ENCODE peak calls at places on chromosomes 11 and 22, in six cellular contexts. P is H9, X is IMR-90, E is H1, R is mesenchymal stem cell, B is trophoblast cell. U is an unnamed sample. For H3K27me3 and H3K9me3, the result is how much of the 10 kb centered on the place peaks cover.

GRCh38 chr11:1481483-1481825 is 5.1 kb downstream of the MOB2 start:
- DNase-seq in X (no peak), P (no peak), R (no peak), B (no peak), E (no peak), U (no peak)

GRCh38 chr22:38081941-38082828 is 1.8 kb downstream of the SLC16A8 start:
- DNase-seq in R (no peak), P (no peak), X (no peak), B (peak), E (no peak), U (no peak)

GRCh38 chr11:29127456-29127855 is 889.4 kb downstream of the KCNA4 start:
- DNase-seq in R (no peak), E (no peak), X (no peak), P (no peak), B (no peak), U (no peak)

GRCh38 chr22:35150163-35151107 is 84.5 kb downstream of the ISX start:
- DNase-seq in X (peak), P (peak), E (peak), B (peak), R (peak), U (peak)

GRCh38 chr11:71178076-71178475 is 74.3 kb downstream of the SHANK2 start:
- DNase-seq in X (no peak), B (no peak), E (no peak), R (peak), P (no peak), U (no peak)

GRCh38 chr11:118027694-118028093 is 41.5 kb downstream of the IL10RA start:
- DNase-seq in B (no peak), P (no peak), E (no peak), R (no peak), X (no peak), U (no peak)

GRCh38 chr11:126797801-126798200 is 202.8 kb downstream of the KIRREL3 start:
- DNase-seq in X (no peak), B (no peak), R (no peak), P (no peak), E (no peak), U (no peak)

GRCh38 chr11:66367561-66368312 is 3.8 kb downstream of the SLC29A2 start:
- DNase-seq in X (no peak), B (no peak), E (no peak), R (no peak), P (no peak), U (no peak)

GRCh38 chr11:21659961-21660360 is 532.9 kb upstream of the ANO5 start:
- DNase-seq in E (no peak), X (no peak), R (no peak), P (no peak), B (no peak), U (no peak)

GRCh38 chr22:45802074-45802473 is 130.4 kb downstream of the ATXN10 start:
- DNase-seq in B (no peak), P (no peak), X (no peak), E (no peak), R (no peak), U (no peak)

GRCh38 chr22:28032896-28033295 is 113.8 kb upstream of the PITPNB start:
- DNase-seq in X (no peak), P (no peak), E (no peak), B (no peak), R (no peak), U (no peak)

DNA sequence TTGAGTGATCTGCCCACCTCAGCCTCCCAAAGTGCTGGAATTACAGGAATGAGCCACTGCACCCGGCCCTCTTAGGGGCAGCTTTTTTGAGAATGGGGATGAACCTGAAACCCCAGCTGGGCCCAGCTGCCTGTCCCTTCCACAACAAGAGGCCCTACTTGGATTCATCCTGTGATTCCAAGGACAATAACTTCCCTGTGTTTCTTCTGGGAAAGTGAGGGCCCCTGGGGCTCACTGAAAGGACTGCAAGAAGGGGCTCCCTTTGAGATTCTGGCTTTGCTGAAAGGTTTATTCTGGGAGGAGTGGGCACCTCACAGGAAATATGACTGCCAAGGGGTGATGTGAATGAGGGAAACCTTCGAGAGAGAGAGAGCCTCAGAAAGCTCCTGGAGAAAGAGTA is 12.3 kb upstream of the GNAZ start:
- DNase-seq in B (no peak), X (no peak), E (no peak), P (peak), R (no peak), U (no peak)
- H3K27me3 ChIP-seq in B (under half), X (under half), E (under half), P (under half), R (under half), U (under half)

DNA sequence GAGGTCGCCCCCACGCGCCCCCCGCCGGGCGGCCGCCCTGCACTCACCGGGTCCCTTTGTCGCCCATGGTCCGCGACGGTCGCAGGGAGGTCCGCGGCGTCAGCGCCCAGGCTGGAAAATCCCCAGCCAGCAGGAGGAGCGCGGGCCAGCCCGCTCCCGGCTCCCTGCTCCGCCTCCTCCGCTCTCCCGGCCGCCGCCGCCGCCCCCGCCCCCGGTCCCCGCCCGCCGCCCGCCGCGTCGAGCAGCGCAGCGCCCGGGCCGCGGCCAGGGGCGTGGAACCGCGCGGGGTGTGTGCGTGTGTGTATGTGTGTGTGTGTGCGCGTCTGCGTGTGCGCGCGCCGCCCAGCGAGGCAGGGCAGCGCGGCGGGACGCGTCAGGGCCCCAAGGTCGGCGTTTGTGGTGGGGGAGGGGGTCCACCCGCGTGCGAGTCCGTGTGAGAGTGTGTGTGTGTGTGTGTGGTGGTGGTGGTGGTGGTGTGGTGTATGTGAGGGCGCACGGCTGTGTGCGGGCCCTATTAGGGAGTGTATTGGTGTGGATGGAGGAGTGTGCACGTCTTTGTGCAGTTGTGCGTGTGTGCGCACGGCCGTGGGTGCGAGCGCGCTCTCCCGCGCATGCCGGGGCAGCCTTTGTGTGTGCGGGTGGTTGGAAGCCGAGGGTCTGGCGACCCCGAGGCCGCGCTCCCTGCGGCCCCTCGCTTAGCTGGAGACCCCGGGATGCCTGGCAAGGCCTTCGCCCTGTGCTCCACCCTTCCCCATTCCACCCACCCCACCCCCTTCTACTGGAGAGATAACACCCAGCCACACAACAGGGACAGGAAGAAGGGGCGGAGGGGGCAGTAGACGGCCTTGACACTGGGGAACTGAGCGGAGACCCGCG is at the start of gene ARRB1:
- DNase-seq in R (peak), X (no peak), P (peak), E (no peak), B (peak), U (peak)
- H3K23ac ChIP-seq in R (no peak), X (peak), P (no peak), E (no peak), B (peak), U (peak)

DNA sequence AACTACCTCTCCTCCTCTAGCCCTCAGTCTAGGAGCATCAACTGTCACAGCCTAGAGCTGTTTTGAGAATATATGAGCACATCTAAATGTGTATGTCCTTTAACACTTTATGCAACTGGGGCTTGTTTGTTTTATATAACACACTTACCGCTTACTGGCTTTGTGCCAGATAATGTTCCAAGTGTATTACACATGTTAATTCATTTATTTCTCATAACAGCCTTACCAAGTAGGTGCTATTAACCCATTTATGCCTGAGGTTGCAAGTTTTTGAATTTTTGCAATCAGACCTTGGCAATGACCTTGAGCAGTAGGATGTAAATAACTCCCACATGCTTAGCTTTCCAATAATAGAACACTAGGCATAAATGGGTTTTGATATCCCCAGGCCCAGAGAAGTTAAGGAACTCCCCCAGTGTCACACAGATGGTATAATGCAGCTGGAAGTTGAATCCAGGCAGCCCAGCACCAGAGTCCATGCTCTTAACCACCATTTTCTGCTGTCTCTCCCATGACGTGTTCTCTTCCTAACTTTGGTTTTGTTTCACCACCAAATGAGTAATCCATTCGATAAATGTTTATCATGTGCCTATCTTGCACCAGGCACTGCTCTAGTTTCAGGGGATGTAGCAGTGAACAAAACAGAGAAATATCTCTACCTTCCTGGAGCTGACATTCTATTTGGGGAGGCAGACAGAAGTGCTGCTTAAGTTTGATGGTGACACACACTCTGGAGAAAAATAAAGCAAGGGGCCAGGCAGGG is 23.1 kb downstream of the PRDM11 start:
- DNase-seq in R (no peak), E (no peak), X (peak), B (no peak), P (no peak), U (no peak)
- H3K9me3 ChIP-seq in R (under half), E (under half), X (under half), B (under half), P (under half), U (under half)

DNA sequence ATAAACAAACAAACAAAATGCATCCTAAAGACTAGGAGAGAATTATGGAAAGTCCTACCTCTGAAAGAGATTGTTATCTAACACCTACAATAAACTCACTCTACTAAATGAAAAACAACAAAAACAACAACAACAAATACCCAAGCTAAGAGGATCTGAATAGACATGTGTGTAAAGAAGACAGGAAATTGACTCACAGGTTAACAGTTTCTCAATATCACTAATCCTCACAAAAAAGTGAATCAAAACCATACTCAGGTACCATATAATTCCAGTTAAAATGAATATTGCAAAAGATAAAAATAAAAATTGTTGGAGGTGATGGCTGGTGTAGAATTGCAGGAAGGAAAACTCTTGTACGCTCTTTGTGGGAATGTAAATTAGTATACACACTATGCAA is 110.4 kb upstream of the TOP3B start:
- DNase-seq in R (no peak), P (no peak), X (no peak), E (no peak), B (no peak), U (no peak)
- H3K27me3 ChIP-seq in R (half or more), P (half or more), X (under half), E (half or more), B (under half), U (under half)

DNA sequence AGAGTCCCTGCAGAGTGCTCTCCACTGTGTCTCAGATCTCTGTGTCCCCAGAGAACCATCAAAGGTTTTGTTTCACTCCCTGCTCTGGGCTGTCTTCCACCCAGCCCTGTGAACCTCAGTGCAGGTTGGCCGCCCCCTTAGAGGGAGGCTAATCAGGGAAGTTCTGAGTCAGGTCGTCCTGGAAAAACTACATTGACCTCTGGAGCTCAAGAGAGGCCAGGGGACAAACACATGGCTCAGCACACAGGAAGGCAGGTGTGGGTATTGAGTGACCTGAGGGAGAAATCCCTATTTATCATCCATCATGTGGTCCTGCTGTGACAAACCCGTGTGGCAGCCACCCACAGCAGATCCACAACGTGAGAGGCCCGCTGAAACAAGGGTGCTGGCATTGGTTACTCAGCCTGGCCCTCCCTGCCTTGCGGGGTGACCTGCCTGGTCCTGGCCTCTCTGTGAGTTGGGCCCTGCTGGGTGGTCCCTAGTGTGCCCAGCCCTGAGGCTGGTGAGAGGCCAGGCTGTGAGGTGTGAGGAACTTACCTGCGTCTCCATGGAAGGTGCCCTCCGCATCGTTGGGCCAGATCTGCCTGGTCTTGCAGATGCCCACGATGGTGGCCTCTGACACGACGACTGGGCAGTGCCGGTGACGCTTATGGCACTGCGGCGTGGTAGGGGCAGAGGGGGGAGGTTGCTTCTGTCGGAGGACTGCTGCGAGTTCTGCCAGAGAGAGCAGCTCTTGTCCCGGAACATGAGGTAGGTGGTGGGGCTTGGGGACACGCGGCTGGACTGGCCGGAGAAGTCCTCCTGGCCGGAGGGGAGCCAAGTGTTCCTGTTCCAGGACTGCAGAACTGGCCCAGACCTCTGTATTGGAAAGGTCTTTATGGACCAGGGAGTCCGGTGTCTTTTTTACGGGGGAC is 671 bp upstream of the BCR start:
- DNase-seq in P (no peak), R (no peak), X (no peak), E (no peak), B (peak), U (no peak)
- H3K23ac ChIP-seq in P (no peak), R (no peak), X (no peak), E (no peak), B (no peak), U (peak)

GRCh38 chr22:48900626-48901025 is 927.0 kb downstream of the BRD1 start:
- DNase-seq in R (no peak), X (no peak), B (no peak), E (no peak), P (no peak), U (no peak)
- H3K9me3 ChIP-seq in R (under half), X (half or more), B (under half), E (under half), P (under half), U (under half)

GRCh38 chr11:105078283-105078682 is 33.1 kb upstream of the CARD16 start:
- DNase-seq in X (no peak), P (no peak), E (no peak), R (no peak), B (no peak), U (no peak)
- H3K27me3 ChIP-seq in X (under half), P (under half), E (under half), R (under half), B (under half), U (under half)

DNA sequence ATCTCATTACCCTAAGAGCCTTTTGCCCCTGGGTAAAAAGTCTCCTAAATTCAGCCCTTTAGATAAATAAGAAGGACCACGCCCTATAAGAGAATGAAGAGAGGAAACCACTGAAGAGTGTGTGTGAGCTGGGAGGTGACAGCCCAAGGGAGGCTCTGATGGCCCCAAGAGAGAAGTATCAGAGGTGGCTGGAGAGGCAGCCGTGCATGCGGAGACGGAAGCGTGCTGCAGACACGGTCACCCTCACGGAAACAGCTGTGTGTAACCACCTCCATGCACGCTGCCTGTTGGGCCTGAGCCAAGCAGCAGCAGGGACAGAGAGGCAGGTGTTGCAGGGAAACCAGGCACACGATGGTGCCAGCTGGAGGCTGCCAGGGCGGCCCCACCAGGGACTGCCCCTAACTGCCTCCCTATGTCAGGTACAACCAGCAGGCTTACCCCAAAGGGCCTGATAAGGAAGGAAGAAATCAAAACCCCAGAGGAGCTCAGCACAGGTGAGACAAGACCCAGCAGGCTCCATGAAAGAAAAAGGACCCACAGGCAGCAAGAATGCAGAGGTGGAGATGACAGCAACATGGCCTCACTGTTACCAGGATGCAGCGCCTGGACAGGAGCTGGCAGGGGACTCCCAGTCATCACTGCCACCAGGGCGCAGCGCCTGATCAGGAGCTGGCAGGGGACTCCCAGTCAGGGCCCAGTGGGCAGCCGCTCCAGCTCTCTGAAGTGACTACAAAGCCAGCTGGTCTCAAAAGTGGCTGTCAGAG is 7.8 kb downstream of the LARGE2 start:
- DNase-seq in X (no peak), B (peak), E (no peak), R (no peak), P (peak), U (no peak)
- H3K23ac ChIP-seq in X (no peak), B (no peak), E (no peak), R (no peak), P (no peak), U (peak)